ENCODE peak calls at places on chromosomes 13 and 19, in seven cellular contexts. One of them, this sample, is unnamed.

GRCh38 chr13:99992912-99993311 is 11.3 kb downstream of the ZIC2 start:
- DNase-seq in lower lobe of right lung: no peak
- DNase-seq in heart right ventricle: no peak
- DNase-seq in HFFc6: no peak
- DNase-seq in choroid plexus epithelial cell: peak; percentile 86
- DNase-seq in omental fat pad: no peak
- DNase-seq in BJ: no peak
- DNase-seq in this sample: no peak

GRCh38 chr13:26929971-26930730 is 169.6 kb upstream of the GPR12 start:
- DNase-seq in HFFc6: peak; percentile 39
- DNase-seq in lower lobe of right lung: peak; percentile 69
- DNase-seq in heart right ventricle: peak; percentile 76
- DNase-seq in choroid plexus epithelial cell: peak; percentile 73
- DNase-seq in BJ: no peak
- DNase-seq in omental fat pad: peak; percentile 51
- DNase-seq in this sample: peak; percentile 57

GRCh38 chr13:44955421-44955820 is 33.9 kb downstream of the NUFIP1 start:
- DNase-seq in lower lobe of right lung: peak; percentile 57
- DNase-seq in BJ: no peak
- DNase-seq in choroid plexus epithelial cell: no peak
- DNase-seq in heart right ventricle: no peak
- DNase-seq in omental fat pad: no peak
- DNase-seq in HFFc6: no peak
- DNase-seq in this sample: no peak

GRCh38 chr13:79290595-79291244 is 115.3 kb downstream of the RBM26 start:
- DNase-seq in lower lobe of right lung: no peak
- DNase-seq in heart right ventricle: no peak
- DNase-seq in choroid plexus epithelial cell: no peak
- DNase-seq in HFFc6: no peak
- DNase-seq in BJ: no peak
- DNase-seq in omental fat pad: no peak
- DNase-seq in this sample: no peak

GRCh38 chr13:31639443-31640163 is 99.7 kb upstream of the RXFP2 start:
- DNase-seq in omental fat pad: no peak
- DNase-seq in choroid plexus epithelial cell: peak; percentile 38
- DNase-seq in HFFc6: no peak
- DNase-seq in heart right ventricle: no peak
- DNase-seq in lower lobe of right lung: no peak
- DNase-seq in BJ: no peak
- DNase-seq in this sample: no peak

GRCh38 chr19:480016-480855 is 16.1 kb upstream of the MADCAM1 start:
- DNase-seq in lower lobe of right lung: peak; percentile 89
- DNase-seq in heart right ventricle: peak; percentile 84
- DNase-seq in HFFc6: peak; percentile 11
- DNase-seq in omental fat pad: no peak
- DNase-seq in BJ: no peak
- DNase-seq in choroid plexus epithelial cell: peak; percentile 65
- DNase-seq in this sample: no peak

GRCh38 chr19:1150333-1151036 is 23.6 kb downstream of the SBNO2 start:
- DNase-seq in lower lobe of right lung: no peak
- DNase-seq in HFFc6: no peak
- DNase-seq in choroid plexus epithelial cell: no peak
- DNase-seq in heart right ventricle: no peak
- DNase-seq in omental fat pad: no peak
- DNase-seq in BJ: no peak
- DNase-seq in this sample: no peak

GRCh38 chr13:40343550-40344269 is 322.7 kb downstream of the FOXO1 start:
- DNase-seq in HFFc6: no peak
- DNase-seq in lower lobe of right lung: no peak
- DNase-seq in omental fat pad: no peak
- DNase-seq in BJ: no peak
- DNase-seq in heart right ventricle: no peak
- DNase-seq in choroid plexus epithelial cell: no peak
- DNase-seq in this sample: no peak

GRCh38 chr13:30345426-30346100 is 38.2 kb upstream of the KATNAL1 start:
- DNase-seq in heart right ventricle: no peak
- DNase-seq in omental fat pad: no peak
- DNase-seq in lower lobe of right lung: no peak
- DNase-seq in BJ: no peak
- DNase-seq in HFFc6: no peak
- DNase-seq in choroid plexus epithelial cell: no peak
- DNase-seq in this sample: no peak

GRCh38 chr13:65834897-65835296 is 1395.2 kb downstream of the PCDH9 start:
- DNase-seq in omental fat pad: no peak
- DNase-seq in BJ: no peak
- DNase-seq in lower lobe of right lung: no peak
- DNase-seq in choroid plexus epithelial cell: peak; percentile 34
- DNase-seq in heart right ventricle: no peak
- DNase-seq in HFFc6: no peak
- DNase-seq in this sample: no peak

GRCh38 chr19:33429891-33430673 is 56.6 kb downstream of the CEBPG start:
- DNase-seq in lower lobe of right lung: peak; percentile 24
- DNase-seq in HFFc6: no peak
- DNase-seq in omental fat pad: no peak
- DNase-seq in BJ: no peak
- DNase-seq in heart right ventricle: no peak
- DNase-seq in choroid plexus epithelial cell: no peak
- DNase-seq in this sample: peak; percentile 30

GRCh38 chr13:45257638-45258338 is 56.9 kb upstream of the KCTD4 start:
- DNase-seq in HFFc6: peak; percentile 42
- DNase-seq in omental fat pad: no peak
- DNase-seq in lower lobe of right lung: no peak
- DNase-seq in BJ: no peak
- DNase-seq in heart right ventricle: no peak
- DNase-seq in choroid plexus epithelial cell: no peak
- DNase-seq in this sample: no peak

GRCh38 chr13:113616281-113616906 is 31.8 kb downstream of the TFDP1 start:
- DNase-seq in BJ: no peak
- DNase-seq in omental fat pad: no peak
- DNase-seq in HFFc6: no peak
- DNase-seq in lower lobe of right lung: no peak
- DNase-seq in choroid plexus epithelial cell: peak; percentile 92
- DNase-seq in heart right ventricle: no peak
- DNase-seq in this sample: peak; percentile 83

GRCh38 chr19:54415208-54415900 is at the start of gene TTYH1:
- DNase-seq in heart right ventricle: no peak
- DNase-seq in omental fat pad: no peak
- DNase-seq in HFFc6: no peak
- DNase-seq in BJ: no peak
- DNase-seq in choroid plexus epithelial cell: no peak
- DNase-seq in lower lobe of right lung: no peak
- DNase-seq in this sample: no peak
- TF ChIP-seq CTCF in heart right ventricle: no peak
- TF ChIP-seq CTCF in omental fat pad: no peak
- TF ChIP-seq CTCF in HFFc6: peak; percentile 53
- TF ChIP-seq CTCF in BJ: no peak
- TF ChIP-seq CTCF in choroid plexus epithelial cell: peak; percentile 9
- TF ChIP-seq CTCF in lower lobe of right lung: peak; percentile 18
- TF ChIP-seq CTCF in this sample: peak; percentile 60

DNA sequence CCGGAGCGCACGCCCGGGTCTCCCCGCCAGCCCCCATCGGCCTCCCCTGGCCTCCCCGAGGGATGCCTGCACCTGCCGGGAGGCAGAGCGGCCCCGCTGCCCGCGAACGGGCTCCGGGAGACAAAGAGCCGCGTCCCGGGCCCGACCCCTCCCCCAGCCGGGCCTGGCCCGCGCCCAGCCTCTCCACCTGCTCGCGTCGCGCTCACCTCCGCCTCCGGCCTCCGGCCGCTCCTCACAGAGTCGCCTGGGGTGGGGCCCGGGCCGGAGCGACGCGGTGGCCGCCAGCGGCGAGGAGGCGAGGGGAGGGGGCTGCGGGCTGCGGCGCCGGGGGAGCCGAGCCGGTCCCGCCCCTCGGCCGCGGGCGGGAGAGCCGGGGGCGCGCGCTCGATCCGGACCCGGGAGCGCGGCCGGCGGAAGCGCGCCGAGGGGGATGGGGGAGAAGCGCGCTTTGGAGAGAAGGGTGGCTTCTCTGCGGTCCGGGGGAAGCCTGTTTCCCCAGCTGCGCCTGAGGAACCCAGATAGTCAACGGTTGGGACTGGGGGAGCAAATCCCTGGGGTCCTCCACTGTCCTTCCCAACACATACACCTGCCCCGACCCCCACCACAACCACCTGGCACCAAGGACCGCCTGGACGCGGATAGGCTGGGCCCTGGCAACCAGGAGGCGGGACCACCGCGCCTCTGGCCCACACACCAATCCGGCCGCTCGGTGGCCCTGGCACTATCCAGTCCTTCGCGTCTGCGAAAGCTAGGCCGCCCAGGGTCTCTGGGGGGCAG is at the start of gene PRR36:
- DNase-seq in heart right ventricle: no peak
- DNase-seq in HFFc6: no peak
- DNase-seq in choroid plexus epithelial cell: peak; percentile 29
- DNase-seq in BJ: no peak
- DNase-seq in lower lobe of right lung: peak; percentile 79
- DNase-seq in omental fat pad: no peak
- DNase-seq in this sample: no peak
- TF ChIP-seq CTCF in heart right ventricle: no peak
- TF ChIP-seq CTCF in HFFc6: no peak
- TF ChIP-seq CTCF in choroid plexus epithelial cell: no peak
- TF ChIP-seq CTCF in BJ: no peak
- TF ChIP-seq CTCF in lower lobe of right lung: no peak
- TF ChIP-seq CTCF in omental fat pad: no peak
- TF ChIP-seq CTCF in this sample: no peak

DNA sequence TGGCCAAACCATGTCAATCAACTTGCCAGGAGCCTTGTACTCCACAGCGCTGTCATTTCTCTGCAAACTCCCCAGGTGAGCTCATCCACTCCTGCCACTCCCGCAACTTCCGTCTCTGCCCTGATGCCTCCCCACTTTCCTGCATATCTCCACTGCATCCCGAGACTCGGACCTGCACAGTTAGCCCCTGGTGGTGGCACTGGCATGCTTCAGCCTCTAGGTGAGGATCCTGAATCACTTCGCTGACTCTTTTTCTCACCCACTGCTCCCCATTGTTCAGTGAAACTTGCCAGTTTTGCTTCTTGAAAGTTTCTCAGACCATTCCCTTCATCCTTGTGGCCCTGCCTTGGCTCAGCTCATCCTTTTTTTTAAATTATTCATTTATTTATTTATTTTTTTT is 3.4 kb upstream of the CTU1 start:
- DNase-seq in heart right ventricle: no peak
- DNase-seq in BJ: no peak
- DNase-seq in omental fat pad: no peak
- DNase-seq in HFFc6: no peak
- DNase-seq in lower lobe of right lung: no peak
- DNase-seq in choroid plexus epithelial cell: no peak
- DNase-seq in this sample: no peak
- TF ChIP-seq CTCF in heart right ventricle: no peak
- TF ChIP-seq CTCF in BJ: no peak
- TF ChIP-seq CTCF in omental fat pad: no peak
- TF ChIP-seq CTCF in HFFc6: peak; percentile 57
- TF ChIP-seq CTCF in lower lobe of right lung: no peak
- TF ChIP-seq CTCF in choroid plexus epithelial cell: peak; percentile 47
- TF ChIP-seq CTCF in this sample: peak; percentile 40

DNA sequence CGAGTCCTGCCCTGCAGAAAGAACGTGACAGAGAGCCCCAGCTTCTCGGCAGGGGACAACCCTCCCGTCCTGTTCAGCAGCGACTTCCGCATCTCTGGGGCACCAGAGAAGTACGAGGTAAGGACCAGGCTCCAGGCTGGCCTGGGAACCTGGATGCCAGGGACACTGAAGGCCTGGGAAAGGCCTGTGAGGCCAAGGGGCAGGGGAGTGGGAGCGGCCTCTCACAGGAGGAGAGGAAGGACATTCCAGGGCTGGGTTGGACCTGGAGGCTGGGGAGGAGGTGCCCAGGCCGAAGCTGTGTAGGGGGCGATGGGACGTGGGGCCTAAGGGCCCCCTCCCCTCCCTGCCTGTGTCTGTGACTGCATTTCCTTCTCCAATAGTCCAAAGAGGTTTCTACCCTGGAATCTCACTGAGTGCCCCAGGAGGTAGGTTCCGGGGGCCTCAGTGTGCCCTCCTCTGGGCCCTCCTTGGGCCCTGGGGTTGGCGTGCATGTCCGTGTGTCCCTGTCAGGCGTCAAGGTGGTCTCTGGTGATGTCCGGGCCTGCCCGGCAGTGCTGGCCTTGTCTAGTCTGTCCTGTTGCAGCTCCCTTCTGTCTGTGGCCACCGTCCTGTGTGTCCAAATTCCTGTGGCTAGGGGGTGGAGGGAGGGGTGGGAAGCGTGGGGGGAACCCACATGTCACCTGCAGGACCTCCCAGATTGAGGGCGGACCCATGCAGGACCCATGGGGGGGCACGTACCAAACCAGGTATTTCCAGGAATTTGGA is 16.9 kb upstream of the CD22 start:
- DNase-seq in HFFc6: no peak
- DNase-seq in heart right ventricle: no peak
- DNase-seq in omental fat pad: no peak
- DNase-seq in BJ: no peak
- DNase-seq in lower lobe of right lung: no peak
- DNase-seq in choroid plexus epithelial cell: no peak
- DNase-seq in this sample: no peak
- TF ChIP-seq CTCF in HFFc6: no peak
- TF ChIP-seq CTCF in heart right ventricle: no peak
- TF ChIP-seq CTCF in omental fat pad: no peak
- TF ChIP-seq CTCF in BJ: no peak
- TF ChIP-seq CTCF in lower lobe of right lung: no peak
- TF ChIP-seq CTCF in choroid plexus epithelial cell: no peak
- TF ChIP-seq CTCF in this sample: no peak

DNA sequence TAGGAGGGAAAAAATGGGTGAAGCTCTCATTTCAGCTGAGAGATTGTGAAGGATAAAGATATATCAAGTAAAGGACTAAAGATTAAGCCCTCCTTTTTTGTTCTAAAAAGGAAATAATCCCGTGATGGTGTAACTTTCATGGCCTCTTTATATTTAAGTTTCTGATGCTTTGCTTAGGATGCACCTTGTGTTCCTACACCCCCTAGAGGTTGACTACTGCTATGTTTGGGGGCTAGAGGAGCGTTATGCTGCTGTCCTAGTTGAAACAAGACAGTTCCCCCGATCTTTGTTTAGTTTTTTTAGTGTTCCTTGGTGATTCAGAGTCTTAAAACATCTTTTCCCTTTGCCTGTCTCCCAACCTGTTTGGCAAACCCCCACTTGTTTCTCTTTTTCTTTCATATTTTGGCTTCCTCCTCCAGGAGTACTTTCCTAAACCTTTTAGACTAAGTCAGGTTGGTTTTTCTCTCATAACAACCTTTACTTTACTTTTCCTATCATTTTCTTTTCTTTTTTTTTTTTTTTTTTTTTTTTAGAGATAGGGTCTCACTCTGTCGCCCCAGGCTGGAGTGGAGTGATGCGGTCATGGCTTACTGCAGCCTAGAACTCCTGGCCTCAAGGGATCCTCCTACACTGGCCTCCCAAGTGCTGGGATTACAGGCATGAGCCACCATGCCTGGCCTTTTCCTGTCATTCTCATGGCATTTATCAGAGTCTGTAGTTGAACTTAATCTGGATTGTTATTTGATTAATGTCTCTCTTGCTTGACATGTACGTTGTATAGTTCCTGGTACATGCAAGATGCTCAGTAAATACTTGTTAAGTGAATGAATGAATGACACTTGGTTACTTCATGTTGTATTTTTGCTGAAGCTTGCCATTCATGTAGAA is 2.8 kb downstream of the UBA2 start:
- DNase-seq in omental fat pad: no peak
- DNase-seq in choroid plexus epithelial cell: peak; percentile 77
- DNase-seq in lower lobe of right lung: no peak
- DNase-seq in HFFc6: peak; percentile 58
- DNase-seq in heart right ventricle: no peak
- DNase-seq in BJ: no peak
- DNase-seq in this sample: no peak
- TF ChIP-seq CTCF in omental fat pad: no peak
- TF ChIP-seq CTCF in choroid plexus epithelial cell: peak; percentile 82
- TF ChIP-seq CTCF in lower lobe of right lung: peak; percentile 62
- TF ChIP-seq CTCF in HFFc6: peak; percentile 79
- TF ChIP-seq CTCF in heart right ventricle: peak; percentile 31
- TF ChIP-seq CTCF in BJ: peak; percentile 80
- TF ChIP-seq CTCF in this sample: peak; percentile 66